ENCODE peak calls at places on chromosomes 4 and X, in six cellular contexts. D is transverse colon, Y is heart right ventricle, A is aorta, L is BE2C, M is endodermal cell. Z is an unnamed sample. For H3K4me1 and H3K9me3, the result is how much of the 10 kb centered on the place peaks cover.

GRCh38 chrX:8194216-8194615 is 23.1 kb upstream of the VCX2 start:
- DNase-seq in D (no peak), Y (no peak), A (no peak), L (no peak), M (no peak), Z (no peak)

GRCh38 chrX:10832103-10832502 is 211.7 kb upstream of the MID1 start:
- DNase-seq in D (no peak), Y (no peak), A (no peak), L (no peak), M (no peak), Z (no peak)

GRCh38 chrX:45710081-45710801 is 509.6 kb upstream of the DIPK2B start:
- DNase-seq in D (no peak), Y (no peak), A (no peak), L (no peak), M (no peak), Z (no peak)

GRCh38 chr4:5979981-5980380 is 38.2 kb downstream of the C4orf50 start:
- DNase-seq in D (no peak), Y (no peak), A (no peak), L (peak), M (peak), Z (no peak)

GRCh38 chr4:79574741-79575451 is 166.9 kb upstream of the GK2 start:
- DNase-seq in D (no peak), Y (no peak), A (no peak), L (no peak), M (no peak), Z (no peak)

GRCh38 chr4:15986900-15987299 is 23.9 kb upstream of the FGFBP2 start:
- DNase-seq in D (no peak), Y (no peak), A (no peak), L (peak), M (no peak), Z (no peak)

GRCh38 chr4:94419956-94420355 is 31.8 kb upstream of the PDLIM5 start:
- DNase-seq in D (no peak), Y (no peak), A (no peak), L (no peak), M (no peak), Z (no peak)

GRCh38 chr4:80454040-80454439 is 118.5 kb downstream of the CFAP299 start:
- DNase-seq in D (no peak), Y (no peak), A (no peak), L (no peak), M (no peak), Z (no peak)

GRCh38 chr4:45063166-45063565 is 336.8 kb upstream of the GNPDA2 start:
- DNase-seq in D (no peak), Y (no peak), A (no peak), L (peak), M (no peak), Z (no peak)

GRCh38 chr4:156575430-156576073 is 396.0 kb downstream of the PDGFC start:
- DNase-seq in D (no peak), Y (no peak), A (peak), L (no peak), M (peak), Z (no peak)

DNA sequence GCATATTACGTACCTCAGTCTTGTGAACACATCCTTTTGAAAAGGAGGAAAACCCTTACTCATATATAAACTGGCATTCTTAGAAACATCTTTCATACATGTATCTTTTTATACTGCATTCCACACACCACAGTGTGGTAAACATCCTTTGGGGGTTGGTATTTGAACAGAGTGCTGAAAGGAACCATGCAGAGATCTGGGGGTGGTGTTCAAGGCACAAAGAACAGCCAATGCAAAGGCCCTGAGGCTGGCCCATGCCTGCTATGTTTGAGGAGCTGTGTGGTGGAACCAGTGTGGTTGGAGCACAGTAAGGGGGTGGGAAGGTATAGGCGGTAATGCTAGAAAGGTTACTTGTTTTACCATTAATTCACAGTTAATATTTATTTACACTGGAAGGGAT is 2.0 kb downstream of the ELK1 start:
- DNase-seq in D (no peak), Y (no peak), A (no peak), L (no peak), M (no peak), Z (no peak)
- H3K4me3 ChIP-seq in D (no peak), Y (no peak), A (no peak), L (no peak), M (no peak), Z (no peak)

GRCh38 chrX:54999717-55000598 is at the start of gene APEX2:
- DNase-seq in D (peak), Y (peak), A (peak), L (peak), M (peak), Z (peak)

GRCh38 chrX:54992911-54993622 is 921 bp downstream of the PFKFB1 start:
- DNase-seq in D (no peak), Y (no peak), A (no peak), L (no peak), M (no peak), Z (no peak)

GRCh38 chrX:54994099-54994498 is at the start of gene PFKFB1:
- DNase-seq in D (no peak), Y (no peak), A (no peak), L (no peak), M (no peak), Z (no peak)

GRCh38 chrX:54995621-54996020 is 1.6 kb upstream of the PFKFB1 start:
- DNase-seq in D (no peak), Y (no peak), A (no peak), L (no peak), M (no peak), Z (no peak)

GRCh38 chrX:54994668-54995452 is 872 bp upstream of the PFKFB1 start:
- DNase-seq in D (no peak), Y (no peak), A (no peak), L (no peak), M (no peak), Z (no peak)
- H3K4me1 ChIP-seq in D (under half), Y (under half), A (under half), L (under half), M (under half), Z (under half)

GRCh38 chrX:2188316-2188715 is 312.5 kb downstream of the DHRSX start:
- DNase-seq in D (no peak), Y (no peak), A (no peak), L (no peak), M (peak), Z (no peak)

GRCh38 chrX:2187352-2188115 is 313.2 kb downstream of the DHRSX start:
- DNase-seq in D (no peak), Y (no peak), A (no peak), L (no peak), M (no peak), Z (no peak)

GRCh38 chrX:2185341-2186082 is 315.3 kb downstream of the DHRSX start:
- DNase-seq in D (no peak), Y (no peak), A (no peak), L (no peak), M (no peak), Z (no peak)

GRCh38 chrX:2192584-2193272 is 308.0 kb downstream of the DHRSX start:
- DNase-seq in D (no peak), Y (no peak), A (no peak), L (no peak), M (peak), Z (no peak)

DNA sequence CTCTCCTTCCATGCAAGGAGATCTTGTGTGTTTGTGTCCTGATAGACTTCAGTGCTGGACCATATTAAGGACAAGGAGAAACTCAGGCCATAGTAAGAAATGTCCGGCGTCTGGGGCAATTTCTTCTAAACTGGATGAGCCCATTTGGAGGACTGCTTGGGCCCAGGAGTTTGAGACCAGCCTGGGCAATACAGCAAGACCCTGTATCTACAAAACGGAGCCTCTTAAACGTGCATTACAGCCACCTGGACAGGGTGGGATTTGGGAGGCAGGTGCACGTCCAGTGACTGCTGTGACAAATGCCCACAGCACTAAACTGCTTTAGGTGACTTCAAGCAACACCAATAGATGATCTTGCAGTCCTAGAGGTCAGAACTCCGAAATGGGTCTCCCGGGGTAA is 311.9 kb downstream of the DHRSX start:
- DNase-seq in D (no peak), Y (no peak), A (no peak), L (no peak), M (no peak), Z (no peak)
- H3K9me3 ChIP-seq in D (under half), Y (under half), A (under half), L (under half), M (under half), Z (under half)

DNA sequence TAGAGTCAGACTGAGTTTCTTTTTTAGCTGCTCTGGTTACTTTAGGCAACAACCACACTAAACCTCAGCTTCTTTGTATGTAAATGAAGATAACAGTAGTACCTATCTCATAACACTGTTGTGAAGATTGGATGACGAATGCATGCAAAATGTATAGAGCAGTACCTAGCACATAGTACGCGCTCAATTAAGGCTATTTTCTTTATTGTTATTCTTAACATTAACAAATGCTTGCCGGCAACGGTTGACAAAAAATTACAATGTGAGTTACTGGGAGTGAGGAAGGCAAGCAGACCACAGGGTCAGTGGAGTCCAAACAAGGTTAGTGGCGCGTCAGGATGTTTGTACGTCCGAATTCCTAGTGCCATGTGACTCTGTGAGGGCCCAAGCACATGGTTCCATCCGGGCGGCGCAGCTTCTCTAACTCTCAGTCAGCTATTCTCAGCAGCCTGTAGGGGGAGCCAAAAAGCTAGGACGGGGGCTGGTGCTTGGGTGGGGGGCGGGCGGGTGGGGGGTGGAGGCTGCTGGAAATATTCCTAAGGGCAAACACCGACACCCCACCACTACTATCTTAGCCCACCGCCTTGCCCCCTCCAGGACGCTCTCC is 795 bp upstream of the NALF2 start:
- DNase-seq in D (no peak), Y (no peak), A (no peak), L (peak), M (no peak), Z (no peak)
- H3K4me3 ChIP-seq in D (no peak), Y (peak), A (no peak), L (peak), M (peak), Z (peak)

GRCh38 chrX:152912121-152912520 is 14.3 kb downstream of the ZNF185 start:
- DNase-seq in D (no peak), Y (no peak), A (peak), L (no peak), M (no peak), Z (no peak)
- H3K4me1 ChIP-seq in D (under half), Y (under half), A (under half), L (under half), M (under half), Z (under half)

GRCh38 chr4:95742872-95743271 is 97.0 kb upstream of the PDHA2 start:
- DNase-seq in D (no peak), Y (no peak), A (no peak), L (peak), M (no peak), Z (no peak)

GRCh38 chr4:95742179-95742578 is 97.7 kb upstream of the PDHA2 start:
- DNase-seq in D (no peak), Y (no peak), A (no peak), L (no peak), M (no peak), Z (no peak)
- H3K9me3 ChIP-seq in D (under half), Y (under half), A (under half), L (under half), M (under half), Z (under half)

DNA sequence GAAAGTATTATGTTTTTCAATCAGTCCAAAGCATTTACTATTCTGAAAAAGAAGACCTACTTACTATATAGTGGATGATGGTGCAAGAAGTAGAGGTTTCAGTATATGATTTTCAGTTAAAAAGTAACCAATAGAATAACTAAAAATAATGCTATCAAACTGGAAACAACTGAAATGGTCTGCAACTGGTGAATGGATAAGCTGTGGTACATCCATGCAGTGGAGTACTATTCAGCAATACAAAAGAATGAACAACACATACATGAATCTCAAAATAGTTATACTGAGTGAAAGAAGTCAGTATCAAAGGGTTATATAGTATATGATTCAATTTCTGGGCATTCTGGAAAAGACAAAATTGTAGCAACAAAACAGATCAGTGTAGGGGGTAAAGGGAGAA is 55.9 kb downstream of the PLAC1 start:
- DNase-seq in D (no peak), Y (no peak), A (no peak), L (no peak), M (no peak), Z (no peak)
- H3K4me3 ChIP-seq in D (no peak), Y (no peak), A (no peak), L (no peak), M (no peak), Z (no peak)

GRCh38 chrX:6735235-6735634 is 200.3 kb upstream of the VCX3A start:
- DNase-seq in D (no peak), Y (no peak), A (no peak), L (no peak), M (no peak), Z (no peak)
- H3K4me1 ChIP-seq in D (under half), Y (under half), A (under half), L (under half), M (under half), Z (under half)